ENCODE peak calls at places on chromosomes 12 and 14, in eight cellular contexts. E is AG09319; N is GM10248; Z is cardiac fibroblast; V is CD4-positive, alpha-beta T cell; D is GM23338; A is tibial nerve; W is A549. K is an unnamed sample.

GRCh38 chr12:123634142-123634561 is 523 bp downstream of the GTF2H3 start:
- DNase-seq in Z (no peak), D (no peak), A (no peak), W (no peak), E (no peak), V (no peak), N (no peak), K (no peak)

GRCh38 chr12:126554599-126554998 is 1489.4 kb downstream of the AACS start:
- DNase-seq in Z (no peak), A (no peak), E (no peak), V (no peak), D (peak; percentile 35), N (no peak), W (no peak), K (no peak)

GRCh38 chr12:34603382-34604035 is 581.2 kb downstream of the ALG10 start:
- DNase-seq in D (no peak), E (no peak), V (no peak), W (no peak), N (peak; percentile 4), A (no peak), Z (no peak), K (no peak)

GRCh38 chr12:24778486-24779304 is 170.2 kb downstream of the BCAT1 start:
- DNase-seq in W (peak; percentile 42), Z (peak; percentile 70), N (peak; percentile 20), A (no peak), D (peak; percentile 77), V (no peak), E (peak; percentile 19), K (no peak)

GRCh38 chr12:39723831-39724230 is 104.2 kb upstream of the ABCD2 start:
- DNase-seq in D (no peak), E (no peak), V (no peak), Z (peak; percentile 77), A (no peak), N (no peak), W (peak; percentile 10), K (no peak)

GRCh38 chr12:113318900-113319628 is 15.8 kb downstream of the SLC8B1 start:
- DNase-seq in W (no peak), A (no peak), Z (no peak), V (no peak), D (no peak), E (no peak), N (no peak), K (no peak)

GRCh38 chr12:113874999-113875561 is 91.0 kb downstream of the RBM19 start:
- DNase-seq in A (no peak), Z (peak; percentile 76), E (no peak), W (peak; percentile 32), D (no peak), V (no peak), N (no peak), K (no peak)

GRCh38 chr12:93741741-93742085 is 64.5 kb downstream of the CRADD start:
- DNase-seq in A (no peak), V (no peak), W (peak; percentile 25), N (peak; percentile 24), D (peak; percentile 97), Z (no peak), E (no peak), K (no peak)

GRCh38 chr14:103534576-103535061 is 5.6 kb downstream of the TRMT61A start:
- DNase-seq in N (no peak), V (no peak), Z (no peak), A (no peak), E (no peak), D (no peak), W (no peak), K (no peak)

DNA sequence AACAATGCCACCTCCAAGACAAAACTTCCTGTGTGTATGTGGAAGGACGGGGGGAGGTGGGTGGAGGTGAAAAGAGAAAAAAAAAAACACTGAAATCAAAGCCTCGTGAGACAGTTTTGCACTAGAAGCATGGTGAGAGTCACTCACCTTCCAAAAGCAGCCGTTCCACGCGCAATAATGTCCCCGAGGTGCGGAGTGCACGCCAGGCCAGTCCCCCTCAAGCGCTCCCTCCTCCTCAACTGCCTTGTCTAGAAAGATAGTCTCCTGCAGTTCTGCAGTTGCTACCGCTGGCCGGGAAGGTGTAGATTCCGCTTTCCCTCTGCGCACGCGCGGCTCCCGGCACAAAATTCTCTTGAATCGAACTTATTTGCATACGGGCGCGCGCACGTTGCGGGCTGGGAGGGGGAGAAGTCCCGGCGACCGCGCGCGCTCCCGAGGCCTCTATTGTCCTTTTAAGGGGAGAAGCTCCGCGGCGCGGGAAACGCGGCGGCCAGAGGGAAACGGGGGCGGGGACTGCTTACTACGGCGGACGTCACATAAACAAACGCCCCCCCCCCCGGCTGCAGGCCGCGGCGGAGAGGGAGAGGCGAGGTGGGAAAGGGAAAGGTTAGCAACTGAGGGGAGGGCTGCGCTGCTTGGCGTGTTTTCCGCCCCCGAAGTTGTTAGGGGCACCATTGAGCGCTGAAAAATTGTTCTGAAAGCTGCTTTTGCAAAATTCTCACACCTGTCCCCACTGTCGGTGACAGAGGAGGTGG is at the start of gene SINHCAF:
- DNase-seq in V (peak; percentile 99), Z (peak; percentile 99), N (peak; percentile 94), W (peak; percentile 99), A (peak; percentile 99), D (peak; percentile 100), E (peak; percentile 90), K (peak; percentile 76)
- TF ChIP-seq CTCF in V (no peak), Z (peak; percentile 1), N (no peak), W (no peak), A (no peak), D (no peak), E (no peak), K (no peak)

GRCh38 chr14:61282746-61283145 is 1.6 kb upstream of the TMEM30B start:
- DNase-seq in V (no peak), Z (no peak), N (no peak), E (no peak), D (no peak), W (no peak), A (no peak), K (no peak)

GRCh38 chr14:61281186-61281676 is at the start of gene TMEM30B:
- DNase-seq in N (no peak), A (no peak), D (peak; percentile 96), W (no peak), E (no peak), Z (no peak), V (peak; percentile 54), K (no peak)

GRCh38 chr14:61281911-61282310 is 773 bp upstream of the TMEM30B start:
- DNase-seq in E (no peak), A (no peak), D (no peak), N (no peak), V (no peak), Z (no peak), W (no peak), K (no peak)

GRCh38 chr14:61280092-61280525 is 1.0 kb downstream of the TMEM30B start:
- DNase-seq in N (no peak), E (no peak), A (no peak), V (peak; percentile 45), D (no peak), W (no peak), Z (no peak), K (no peak)

GRCh38 chr14:61280526-61281185 is 482 bp downstream of the TMEM30B start:
- DNase-seq in W (peak; percentile 84), Z (peak; percentile 16), E (no peak), N (peak; percentile 46), D (peak; percentile 70), A (peak; percentile 38), V (peak; percentile 83), K (no peak)
- TF ChIP-seq CTCF in W (peak; percentile 71), Z (no peak), E (peak; percentile 24), N (peak; percentile 1), D (peak; percentile 67), A (peak; percentile 58), V (peak; percentile 74), K (no peak)

DNA sequence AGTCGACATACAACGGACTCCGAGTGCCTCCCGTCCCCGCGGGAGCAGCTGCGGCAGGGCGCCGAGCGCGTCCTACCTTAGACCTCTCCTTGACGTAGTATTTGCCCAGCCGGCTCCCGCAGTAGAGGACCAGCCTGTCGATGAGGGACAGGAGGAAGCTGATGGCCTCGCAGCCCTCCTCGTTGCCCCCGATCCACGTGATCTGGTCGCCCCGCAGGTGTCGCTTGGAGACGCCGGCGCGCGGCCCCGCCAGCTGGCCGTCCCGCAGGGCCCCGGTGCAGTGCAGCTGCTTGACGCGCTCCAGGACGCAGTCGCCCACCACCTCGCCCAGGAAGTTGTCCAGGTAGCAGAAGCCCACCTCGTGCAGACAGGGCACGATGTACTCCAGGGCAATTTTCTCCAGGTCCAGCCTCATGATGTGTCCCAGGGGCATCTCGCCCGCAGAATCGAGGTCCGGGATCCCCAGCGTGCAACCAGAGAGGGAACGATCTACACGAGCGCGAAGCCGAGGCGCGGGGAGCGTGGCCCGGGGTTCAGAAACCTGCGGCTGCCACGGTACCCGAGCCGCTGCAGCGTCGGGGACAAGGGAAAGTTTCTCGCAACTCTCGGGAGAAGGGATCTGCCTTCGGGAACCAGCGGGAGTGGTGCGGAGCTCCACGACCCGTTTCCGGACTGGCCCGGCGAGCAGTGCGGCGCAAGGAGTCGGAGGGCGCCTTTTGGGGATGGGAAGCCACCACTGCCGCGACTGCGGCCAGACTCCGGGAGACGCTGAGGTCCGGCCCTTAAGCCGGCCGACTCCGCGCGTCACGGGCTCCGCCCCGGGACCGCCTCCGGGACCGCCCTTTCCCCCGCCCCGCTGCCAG is at the start of gene EGLN3:
- DNase-seq in N (peak; percentile 86), A (peak; percentile 58), W (peak; percentile 83), V (peak; percentile 37), D (peak; percentile 96), Z (peak; percentile 79), E (peak; percentile 8), K (peak; percentile 66)
- TF ChIP-seq CTCF in N (no peak), A (no peak), W (no peak), V (no peak), D (no peak), Z (no peak), E (no peak), K (no peak)

DNA sequence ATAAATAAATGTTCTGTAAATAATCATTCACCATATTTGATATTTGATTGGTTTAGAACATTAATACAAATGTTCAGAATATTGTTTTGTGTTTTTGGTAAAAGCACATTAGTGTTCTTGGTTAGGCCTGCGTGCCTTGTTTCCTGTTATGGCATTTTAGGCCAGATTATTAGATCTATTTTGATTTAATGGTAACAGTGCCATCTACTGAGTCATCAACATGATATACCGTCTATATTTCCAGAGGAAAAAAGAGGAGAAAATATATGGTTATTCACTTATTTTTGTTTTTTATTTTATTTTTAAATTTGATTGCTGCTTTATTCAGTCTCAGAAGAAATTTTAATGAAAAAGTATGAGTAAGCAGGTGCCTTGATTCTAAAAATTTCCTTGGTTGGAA is 60.3 kb downstream of the GPHN start:
- DNase-seq in E (no peak), W (no peak), V (no peak), Z (peak; percentile 5), N (no peak), A (no peak), D (no peak), K (no peak)
- TF ChIP-seq CTCF in E (no peak), W (peak; percentile 7), V (no peak), Z (no peak), N (no peak), A (no peak), D (no peak), K (no peak)